ENCODE peak calls at places on chromosomes 1 and 21, in ten cellular contexts. One of them, this sample, is unnamed.

GRCh38 chr1:96234299-96234698 is 487.3 kb upstream of the PTBP2 start:
- DNase-seq in K562: no peak
- DNase-seq in pancreas: peak; percentile 7
- DNase-seq in ascending aorta: no peak
- DNase-seq in heart left ventricle: peak; percentile 24
- DNase-seq in CD8-positive, alpha-beta T cell: no peak
- DNase-seq in fibroblast of lung: peak; percentile 81
- DNase-seq in foreskin fibroblast: no peak
- DNase-seq in coronary artery: no peak
- DNase-seq in cardiac muscle cell: peak; percentile 81
- DNase-seq in this sample: peak; percentile 17

GRCh38 chr1:243294723-243295121 is 38.9 kb downstream of the SDCCAG8 start:
- DNase-seq in K562: no peak
- DNase-seq in pancreas: no peak
- DNase-seq in ascending aorta: no peak
- DNase-seq in heart left ventricle: no peak
- DNase-seq in CD8-positive, alpha-beta T cell: no peak
- DNase-seq in fibroblast of lung: peak; percentile 77
- DNase-seq in foreskin fibroblast: peak; percentile 64
- DNase-seq in coronary artery: no peak
- DNase-seq in cardiac muscle cell: peak; percentile 51
- DNase-seq in this sample: peak; percentile 62

GRCh38 chr1:8690253-8690525 is 127.3 kb downstream of the RERE start:
- DNase-seq in K562: no peak
- DNase-seq in pancreas: no peak
- DNase-seq in ascending aorta: no peak
- DNase-seq in heart left ventricle: no peak
- DNase-seq in CD8-positive, alpha-beta T cell: no peak
- DNase-seq in fibroblast of lung: no peak
- DNase-seq in foreskin fibroblast: no peak
- DNase-seq in coronary artery: no peak
- DNase-seq in cardiac muscle cell: no peak
- DNase-seq in this sample: no peak

GRCh38 chr1:92482404-92482664 is 4.4 kb downstream of the GFI1 start:
- DNase-seq in K562: no peak
- DNase-seq in pancreas: no peak
- DNase-seq in ascending aorta: no peak
- DNase-seq in heart left ventricle: peak; percentile 28
- DNase-seq in CD8-positive, alpha-beta T cell: no peak
- DNase-seq in fibroblast of lung: no peak
- DNase-seq in foreskin fibroblast: no peak
- DNase-seq in coronary artery: no peak
- DNase-seq in cardiac muscle cell: peak; percentile 44
- DNase-seq in this sample: no peak

GRCh38 chr1:223225481-223225880 is 82.4 kb upstream of the TLR5 start:
- DNase-seq in K562: no peak
- DNase-seq in pancreas: no peak
- DNase-seq in ascending aorta: no peak
- DNase-seq in heart left ventricle: no peak
- DNase-seq in CD8-positive, alpha-beta T cell: no peak
- DNase-seq in fibroblast of lung: no peak
- DNase-seq in foreskin fibroblast: no peak
- DNase-seq in coronary artery: peak; percentile 36
- DNase-seq in cardiac muscle cell: no peak
- DNase-seq in this sample: no peak

GRCh38 chr1:178916448-178917174 is 45.7 kb upstream of the ANGPTL1 start:
- DNase-seq in K562: no peak
- DNase-seq in pancreas: no peak
- DNase-seq in ascending aorta: no peak
- DNase-seq in heart left ventricle: no peak
- DNase-seq in CD8-positive, alpha-beta T cell: no peak
- DNase-seq in fibroblast of lung: peak; percentile 23
- DNase-seq in foreskin fibroblast: no peak
- DNase-seq in coronary artery: no peak
- DNase-seq in cardiac muscle cell: peak; percentile 53
- DNase-seq in this sample: no peak

GRCh38 chr1:12518956-12519707 is 98.9 kb downstream of the DHRS3 start:
- DNase-seq in K562: no peak
- DNase-seq in pancreas: no peak
- DNase-seq in ascending aorta: peak; percentile 86
- DNase-seq in heart left ventricle: peak; percentile 85
- DNase-seq in CD8-positive, alpha-beta T cell: no peak
- DNase-seq in fibroblast of lung: peak; percentile 53
- DNase-seq in foreskin fibroblast: peak; percentile 50
- DNase-seq in coronary artery: peak; percentile 90
- DNase-seq in cardiac muscle cell: peak; percentile 87
- DNase-seq in this sample: peak; percentile 98

GRCh38 chr1:203076031-203076511 is 9.7 kb downstream of the MYOG start:
- DNase-seq in K562: peak; percentile 19
- DNase-seq in pancreas: no peak
- DNase-seq in ascending aorta: no peak
- DNase-seq in heart left ventricle: no peak
- DNase-seq in CD8-positive, alpha-beta T cell: no peak
- DNase-seq in fibroblast of lung: no peak
- DNase-seq in foreskin fibroblast: no peak
- DNase-seq in coronary artery: no peak
- DNase-seq in cardiac muscle cell: no peak
- DNase-seq in this sample: no peak

GRCh38 chr1:84301759-84302380 is 362 bp downstream of the SAMD13 start:
- DNase-seq in K562: no peak
- DNase-seq in pancreas: no peak
- DNase-seq in ascending aorta: no peak
- DNase-seq in heart left ventricle: no peak
- DNase-seq in CD8-positive, alpha-beta T cell: no peak
- DNase-seq in fibroblast of lung: no peak
- DNase-seq in foreskin fibroblast: no peak
- DNase-seq in coronary artery: no peak
- DNase-seq in cardiac muscle cell: no peak
- DNase-seq in this sample: no peak

GRCh38 chr1:7596126-7596755 is 174.9 kb upstream of the VAMP3 start:
- DNase-seq in K562: no peak
- DNase-seq in pancreas: no peak
- DNase-seq in ascending aorta: peak; percentile 40
- DNase-seq in heart left ventricle: no peak
- DNase-seq in CD8-positive, alpha-beta T cell: no peak
- DNase-seq in fibroblast of lung: no peak
- DNase-seq in foreskin fibroblast: no peak
- DNase-seq in coronary artery: no peak
- DNase-seq in cardiac muscle cell: no peak
- DNase-seq in this sample: no peak

GRCh38 chr1:66217561-66217960 is 316.4 kb upstream of the SGIP1 start:
- DNase-seq in K562: no peak
- DNase-seq in pancreas: no peak
- DNase-seq in ascending aorta: no peak
- DNase-seq in heart left ventricle: no peak
- DNase-seq in CD8-positive, alpha-beta T cell: no peak
- DNase-seq in fibroblast of lung: no peak
- DNase-seq in foreskin fibroblast: no peak
- DNase-seq in coronary artery: no peak
- DNase-seq in cardiac muscle cell: no peak
- DNase-seq in this sample: no peak

GRCh38 chr1:2817784-2818564 is 16.5 kb upstream of the TTC34 start:
- DNase-seq in K562: no peak
- DNase-seq in pancreas: no peak
- DNase-seq in ascending aorta: no peak
- DNase-seq in heart left ventricle: peak; percentile 11
- DNase-seq in CD8-positive, alpha-beta T cell: no peak
- DNase-seq in fibroblast of lung: no peak
- DNase-seq in foreskin fibroblast: no peak
- DNase-seq in coronary artery: no peak
- DNase-seq in cardiac muscle cell: no peak
- DNase-seq in this sample: no peak

GRCh38 chr1:38990401-38990745 is 703 bp upstream of the AKIRIN1 start:
- DNase-seq in K562: no peak
- DNase-seq in pancreas: no peak
- DNase-seq in ascending aorta: no peak
- DNase-seq in heart left ventricle: no peak
- DNase-seq in CD8-positive, alpha-beta T cell: no peak
- DNase-seq in fibroblast of lung: peak; percentile 28
- DNase-seq in foreskin fibroblast: peak; percentile 15
- DNase-seq in coronary artery: no peak
- DNase-seq in cardiac muscle cell: no peak
- DNase-seq in this sample: peak; percentile 14

GRCh38 chr1:206081811-206082210 is 28.8 kb downstream of the RHEX start:
- DNase-seq in K562: no peak
- DNase-seq in pancreas: no peak
- DNase-seq in ascending aorta: no peak
- DNase-seq in heart left ventricle: no peak
- DNase-seq in CD8-positive, alpha-beta T cell: no peak
- DNase-seq in fibroblast of lung: no peak
- DNase-seq in foreskin fibroblast: no peak
- DNase-seq in coronary artery: no peak
- DNase-seq in cardiac muscle cell: no peak
- DNase-seq in this sample: peak; percentile 38

GRCh38 chr21:28325618-28326017 is 667.1 kb downstream of the LTN1 start:
- DNase-seq in K562: no peak
- DNase-seq in pancreas: no peak
- DNase-seq in ascending aorta: no peak
- DNase-seq in heart left ventricle: no peak
- DNase-seq in CD8-positive, alpha-beta T cell: no peak
- DNase-seq in fibroblast of lung: no peak
- DNase-seq in foreskin fibroblast: no peak
- DNase-seq in coronary artery: no peak
- DNase-seq in cardiac muscle cell: no peak
- DNase-seq in this sample: no peak

GRCh38 chr1:210618379-210618778 is 289.7 kb downstream of the HHAT start:
- DNase-seq in K562: no peak
- DNase-seq in pancreas: no peak
- DNase-seq in ascending aorta: no peak
- DNase-seq in heart left ventricle: no peak
- DNase-seq in CD8-positive, alpha-beta T cell: no peak
- DNase-seq in fibroblast of lung: no peak
- DNase-seq in foreskin fibroblast: no peak
- DNase-seq in coronary artery: no peak
- DNase-seq in cardiac muscle cell: no peak
- DNase-seq in this sample: no peak

GRCh38 chr1:227411066-227411465 is 92.8 kb upstream of the CDC42BPA start:
- DNase-seq in K562: no peak
- DNase-seq in pancreas: no peak
- DNase-seq in ascending aorta: no peak
- DNase-seq in heart left ventricle: no peak
- DNase-seq in CD8-positive, alpha-beta T cell: no peak
- DNase-seq in fibroblast of lung: no peak
- DNase-seq in foreskin fibroblast: no peak
- DNase-seq in coronary artery: no peak
- DNase-seq in cardiac muscle cell: peak; percentile 46
- DNase-seq in this sample: peak; percentile 68

GRCh38 chr1:81576996-81577697 is 223.6 kb upstream of the ADGRL2 start:
- DNase-seq in K562: no peak
- DNase-seq in pancreas: no peak
- DNase-seq in ascending aorta: no peak
- DNase-seq in heart left ventricle: no peak
- DNase-seq in CD8-positive, alpha-beta T cell: no peak
- DNase-seq in fibroblast of lung: no peak
- DNase-seq in foreskin fibroblast: no peak
- DNase-seq in coronary artery: no peak
- DNase-seq in cardiac muscle cell: no peak
- DNase-seq in this sample: no peak

GRCh38 chr1:215517441-215517891 is 49.6 kb upstream of the KCTD3 start:
- DNase-seq in K562: no peak
- DNase-seq in pancreas: no peak
- DNase-seq in ascending aorta: no peak
- DNase-seq in heart left ventricle: no peak
- DNase-seq in CD8-positive, alpha-beta T cell: no peak
- DNase-seq in fibroblast of lung: peak; percentile 74
- DNase-seq in foreskin fibroblast: peak; percentile 30
- DNase-seq in coronary artery: no peak
- DNase-seq in cardiac muscle cell: peak; percentile 10
- DNase-seq in this sample: peak; percentile 53

GRCh38 chr1:225650198-225650597 is 2.7 kb downstream of the ENAH start:
- DNase-seq in K562: no peak
- DNase-seq in pancreas: no peak
- DNase-seq in ascending aorta: no peak
- DNase-seq in heart left ventricle: no peak
- DNase-seq in CD8-positive, alpha-beta T cell: no peak
- DNase-seq in fibroblast of lung: no peak
- DNase-seq in foreskin fibroblast: no peak
- DNase-seq in coronary artery: no peak
- DNase-seq in cardiac muscle cell: no peak
- DNase-seq in this sample: no peak
- H3K4me3 ChIP-seq in K562: no peak overlapping the region
- H3K4me3 ChIP-seq in pancreas: peak overlapping the region; percentile 97
- H3K4me3 ChIP-seq in ascending aorta: peak overlapping the region; percentile 58
- H3K4me3 ChIP-seq in heart left ventricle: peak overlapping the region; percentile 96
- H3K4me3 ChIP-seq in CD8-positive, alpha-beta T cell: no peak overlapping the region
- H3K4me3 ChIP-seq in fibroblast of lung: peak overlapping the region; percentile 64
- H3K4me3 ChIP-seq in foreskin fibroblast: no peak overlapping the region
- H3K4me3 ChIP-seq in coronary artery: peak overlapping the region; percentile 95
- H3K4me3 ChIP-seq in cardiac muscle cell: peak overlapping the region; percentile 94
- H3K4me3 ChIP-seq in this sample: peak overlapping the region; percentile 92

DNA sequence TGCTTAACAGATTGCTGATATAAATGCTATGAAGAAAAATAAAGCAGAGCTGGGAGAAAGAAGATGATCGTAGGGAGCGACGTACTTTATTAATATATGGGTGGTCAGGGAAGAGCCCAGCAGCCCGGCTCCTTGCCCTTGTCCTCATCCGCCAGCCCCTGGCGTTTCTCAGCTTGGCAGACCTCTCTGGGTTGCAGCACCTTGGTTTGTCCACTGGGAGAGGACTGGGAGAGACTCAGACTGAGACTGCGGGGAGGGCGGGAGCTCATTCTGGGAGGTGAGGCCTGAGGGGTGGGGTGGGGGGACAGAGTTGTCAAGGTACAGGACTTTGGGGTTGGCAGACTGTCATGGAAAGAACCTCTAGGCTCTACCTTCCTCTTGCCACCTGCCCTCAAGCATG is 3.3 kb upstream of the S100A3 start:
- DNase-seq in K562: no peak
- DNase-seq in pancreas: no peak
- DNase-seq in ascending aorta: no peak
- DNase-seq in heart left ventricle: no peak
- DNase-seq in CD8-positive, alpha-beta T cell: no peak
- DNase-seq in fibroblast of lung: no peak
- DNase-seq in foreskin fibroblast: no peak
- DNase-seq in coronary artery: no peak
- DNase-seq in cardiac muscle cell: no peak
- DNase-seq in this sample: no peak
- TF ChIP-seq CTCF in K562: no peak
- TF ChIP-seq CTCF in pancreas: no peak
- TF ChIP-seq CTCF in ascending aorta: no peak
- TF ChIP-seq CTCF in heart left ventricle: no peak
- TF ChIP-seq CTCF in CD8-positive, alpha-beta T cell: no peak
- TF ChIP-seq CTCF in fibroblast of lung: peak; percentile 16
- TF ChIP-seq CTCF in foreskin fibroblast: no peak
- TF ChIP-seq CTCF in coronary artery: no peak
- TF ChIP-seq CTCF in cardiac muscle cell: no peak
- TF ChIP-seq CTCF in this sample: no peak

GRCh38 chr21:16578912-16579311 is 849.1 kb downstream of the USP25 start:
- DNase-seq in K562: no peak
- DNase-seq in pancreas: no peak
- DNase-seq in ascending aorta: no peak
- DNase-seq in heart left ventricle: no peak
- DNase-seq in CD8-positive, alpha-beta T cell: no peak
- DNase-seq in fibroblast of lung: peak; percentile 59
- DNase-seq in foreskin fibroblast: no peak
- DNase-seq in coronary artery: no peak
- DNase-seq in cardiac muscle cell: peak; percentile 61
- DNase-seq in this sample: no peak
- H3K4me3 ChIP-seq in K562: no peak overlapping the region
- H3K4me3 ChIP-seq in pancreas: no peak overlapping the region
- H3K4me3 ChIP-seq in ascending aorta: no peak overlapping the region
- H3K4me3 ChIP-seq in heart left ventricle: no peak overlapping the region
- H3K4me3 ChIP-seq in CD8-positive, alpha-beta T cell: no peak overlapping the region
- H3K4me3 ChIP-seq in fibroblast of lung: no peak overlapping the region
- H3K4me3 ChIP-seq in foreskin fibroblast: no peak overlapping the region
- H3K4me3 ChIP-seq in coronary artery: peak overlapping the region; percentile 57
- H3K4me3 ChIP-seq in cardiac muscle cell: no peak overlapping the region
- H3K4me3 ChIP-seq in this sample: no peak overlapping the region

GRCh38 chr1:25018110-25018470 is 88.0 kb upstream of the RUNX3 start:
- DNase-seq in K562: no peak
- DNase-seq in pancreas: no peak
- DNase-seq in ascending aorta: no peak
- DNase-seq in heart left ventricle: no peak
- DNase-seq in CD8-positive, alpha-beta T cell: no peak
- DNase-seq in fibroblast of lung: no peak
- DNase-seq in foreskin fibroblast: no peak
- DNase-seq in coronary artery: no peak
- DNase-seq in cardiac muscle cell: no peak
- DNase-seq in this sample: no peak
- TF ChIP-seq CTCF in K562: no peak
- TF ChIP-seq CTCF in pancreas: no peak
- TF ChIP-seq CTCF in ascending aorta: no peak
- TF ChIP-seq CTCF in heart left ventricle: no peak
- TF ChIP-seq CTCF in CD8-positive, alpha-beta T cell: no peak
- TF ChIP-seq CTCF in fibroblast of lung: no peak
- TF ChIP-seq CTCF in foreskin fibroblast: no peak
- TF ChIP-seq CTCF in coronary artery: no peak
- TF ChIP-seq CTCF in cardiac muscle cell: no peak
- TF ChIP-seq CTCF in this sample: no peak